ENCODE peak calls at places on chromosomes 6 and 20, in eight cellular contexts. D is activated naive CD8-positive, alpha-beta T cell treated with anti-CD3 and anti-CD28 coated beads, Interleukin-2, amount 10 ng/mL, durations not matched to agents 7 days and 5 days; Y is AG04450; R is right lobe of liver; K is activated CD4-positive, alpha-beta T cell treated with anti-CD3 and anti-CD28 coated beads, Interleukin-2, amount 50 U/mL, for 1 hour; M is psoas muscle; C is HTR-8/SVneo; L is stimulated activated CD4-positive, alpha-beta T cell treated with anti-CD3 and anti-CD28 coated beads, TNF-alpha, amount 100 ng/mL, for 24 hours. N is an unnamed sample.

GRCh38 chr20:12925214-12925755 is 83.5 kb upstream of the SPTLC3 start:
- DNase-seq in D (no peak), Y (peak), M (no peak), R (peak), L (no peak), K (no peak), C (peak), N (peak)

GRCh38 chr6:82589509-82590206 is 226.0 kb downstream of the TPBG start:
- DNase-seq in M (no peak), D (no peak), C (peak), L (no peak), K (no peak), R (no peak), Y (peak), N (no peak)

GRCh38 chr6:20811112-20811746 is 277.0 kb downstream of the CDKAL1 start:
- DNase-seq in L (no peak), K (no peak), D (no peak), C (peak), Y (peak), R (no peak), M (no peak), N (peak)

GRCh38 chr6:55869731-55870130 is 5.7 kb downstream of the BMP5 start:
- DNase-seq in R (no peak), K (no peak), D (no peak), Y (no peak), C (no peak), M (no peak), L (no peak), N (no peak)

GRCh38 chr6:36804549-36804948 is 34.7 kb downstream of the CPNE5 start:
- DNase-seq in R (no peak), Y (no peak), C (no peak), M (no peak), K (no peak), D (no peak), L (no peak), N (no peak)

GRCh38 chr20:62995898-62996595 is 10.7 kb downstream of the BHLHE23 start:
- DNase-seq in M (no peak), D (no peak), Y (no peak), L (no peak), K (no peak), R (no peak), C (no peak), N (no peak)

GRCh38 chr6:14549319-14549770 is 431.8 kb downstream of the CD83 start:
- DNase-seq in L (no peak), K (no peak), M (no peak), C (no peak), D (no peak), R (no peak), Y (no peak), N (no peak)

GRCh38 chr6:125984311-125984710 is 2.0 kb upstream of the TRMT11 start:
- DNase-seq in D (no peak), Y (no peak), L (no peak), K (no peak), M (no peak), R (no peak), C (no peak), N (no peak)

GRCh38 chr6:141598487-141598886 is 534.2 kb upstream of the GJE1 start:
- DNase-seq in Y (no peak), L (no peak), C (no peak), R (no peak), M (no peak), K (no peak), D (no peak), N (peak)

GRCh38 chr6:72533601-72534000 is 88.3 kb upstream of the KCNQ5 start:
- DNase-seq in K (no peak), D (no peak), C (no peak), M (no peak), R (no peak), Y (no peak), L (no peak), N (no peak)

GRCh38 chr20:18431206-18431605 is 35.6 kb downstream of the DZANK1 start:
- DNase-seq in C (no peak), K (no peak), L (no peak), R (no peak), Y (no peak), D (no peak), M (no peak), N (no peak)

GRCh38 chr20:4135385-4136077 is 120.2 kb upstream of the RNF24 start:
- DNase-seq in M (no peak), L (no peak), D (no peak), R (no peak), C (peak), K (no peak), Y (peak), N (no peak)

GRCh38 chr20:12535770-12536169 is 473.0 kb upstream of the SPTLC3 start:
- DNase-seq in Y (no peak), K (no peak), R (no peak), L (no peak), D (no peak), M (no peak), C (no peak), N (no peak)

GRCh38 chr6:43335469-43335868 is 26.8 kb upstream of the CRIP3 start:
- DNase-seq in K (no peak), Y (no peak), C (no peak), L (no peak), M (no peak), R (no peak), D (no peak), N (no peak)

GRCh38 chr20:6122111-6122872 is 538 bp downstream of the FERMT1 start:
- DNase-seq in C (peak), D (no peak), Y (peak), M (no peak), K (no peak), R (no peak), L (no peak), N (no peak)

GRCh38 chr20:12083269-12083668 is 165.6 kb downstream of the BTBD3 start:
- DNase-seq in M (no peak), Y (no peak), K (no peak), D (no peak), C (no peak), R (no peak), L (no peak), N (no peak)

GRCh38 chr6:131061041-131061770 is 1.8 kb downstream of the EPB41L2 start:
- DNase-seq in M (no peak), L (no peak), Y (no peak), D (no peak), K (no peak), R (no peak), C (no peak), N (peak)

GRCh38 chr6:46925563-46926253 is 4.0 kb upstream of the ADGRF5 start:
- DNase-seq in R (no peak), D (no peak), L (no peak), K (no peak), M (no peak), Y (no peak), C (peak), N (no peak)

GRCh38 chr6:142702501-142703460 is 242.2 kb downstream of the HIVEP2 start:
- DNase-seq in K (no peak), Y (no peak), L (no peak), C (no peak), M (peak), R (peak), D (no peak), N (no peak)

GRCh38 chr20:50746138-50746940 is 15.0 kb downstream of the PARD6B start:
- DNase-seq in L (no peak), C (no peak), Y (no peak), D (no peak), R (peak), K (no peak), M (no peak), N (no peak)

GRCh38 chr6:158669145-158670035 is 19.5 kb downstream of the SYTL3 start:
- DNase-seq in D (no peak), L (no peak), K (no peak), M (no peak), Y (no peak), C (no peak), R (peak), N (no peak)

GRCh38 chr6:37104935-37105781 is 64.8 kb upstream of the PIM1 start:
- DNase-seq in C (no peak), D (no peak), M (no peak), R (no peak), K (no peak), L (no peak), Y (no peak), N (no peak)

GRCh38 chr6:134585529-134585873 is 267.6 kb upstream of the SGK1 start:
- DNase-seq in D (no peak), C (no peak), L (no peak), Y (no peak), M (no peak), R (no peak), K (no peak), N (no peak)